ENCODE peak calls at places on chromosome 7, in four cellular contexts. One of them, this sample, is unnamed.

GRCh38 chr7:149422914-149423285 is 38.0 kb downstream of the ZNF777 start:
- DNase-seq in suprapubic skin: no peak
- DNase-seq in right atrium auricular region: no peak
- DNase-seq in hepatocyte: no peak
- DNase-seq in this sample: no peak

GRCh38 chr7:38316733-38317360 is 43.4 kb upstream of the TARP start:
- DNase-seq in suprapubic skin: no peak
- DNase-seq in right atrium auricular region: no peak
- DNase-seq in hepatocyte: no peak
- DNase-seq in this sample: no peak

GRCh38 chr7:42237891-42238531 is 1.0 kb upstream of the GLI3 start:
- DNase-seq in right atrium auricular region: no peak
- DNase-seq in suprapubic skin: peak; percentile 89
- DNase-seq in hepatocyte: peak; percentile 75
- DNase-seq in this sample: peak; percentile 53

GRCh38 chr7:151904270-151904669 is 27.4 kb upstream of the PRKAG2 start:
- DNase-seq in suprapubic skin: no peak
- DNase-seq in right atrium auricular region: no peak
- DNase-seq in hepatocyte: no peak
- DNase-seq in this sample: no peak

GRCh38 chr7:33200282-33200681 is 70.9 kb downstream of the BBS9 start:
- DNase-seq in hepatocyte: no peak
- DNase-seq in right atrium auricular region: no peak
- DNase-seq in suprapubic skin: no peak
- DNase-seq in this sample: no peak

GRCh38 chr7:7131273-7131672 is 51.1 kb upstream of the C1GALT1 start:
- DNase-seq in right atrium auricular region: no peak
- DNase-seq in suprapubic skin: no peak
- DNase-seq in hepatocyte: no peak
- DNase-seq in this sample: no peak

GRCh38 chr7:72818663-72819366 is 9.2 kb downstream of the TYW1B start:
- DNase-seq in hepatocyte: no peak
- DNase-seq in right atrium auricular region: no peak
- DNase-seq in suprapubic skin: no peak
- DNase-seq in this sample: no peak

GRCh38 chr7:64541438-64542359 is 21.2 kb downstream of the ZNF680 start:
- DNase-seq in right atrium auricular region: no peak
- DNase-seq in suprapubic skin: no peak
- DNase-seq in hepatocyte: no peak
- DNase-seq in this sample: no peak

GRCh38 chr7:25716421-25716820 is 435.6 kb upstream of the NFE2L3 start:
- DNase-seq in hepatocyte: no peak
- DNase-seq in suprapubic skin: no peak
- DNase-seq in right atrium auricular region: no peak
- DNase-seq in this sample: no peak

GRCh38 chr7:94620703-94621118 is 35.2 kb downstream of the SGCE start:
- DNase-seq in right atrium auricular region: peak; percentile 73
- DNase-seq in hepatocyte: peak; percentile 80
- DNase-seq in suprapubic skin: peak; percentile 75
- DNase-seq in this sample: no peak

GRCh38 chr7:26065652-26066051 is 86.3 kb upstream of the NFE2L3 start:
- DNase-seq in hepatocyte: no peak
- DNase-seq in suprapubic skin: no peak
- DNase-seq in right atrium auricular region: no peak
- DNase-seq in this sample: no peak

GRCh38 chr7:132518102-132518838 is 58.0 kb downstream of the PLXNA4 start:
- DNase-seq in right atrium auricular region: no peak
- DNase-seq in hepatocyte: no peak
- DNase-seq in suprapubic skin: no peak
- DNase-seq in this sample: no peak

GRCh38 chr7:100490483-100491191 is 6.9 kb downstream of the NYAP1 start:
- DNase-seq in suprapubic skin: no peak
- DNase-seq in hepatocyte: no peak
- DNase-seq in right atrium auricular region: no peak
- DNase-seq in this sample: no peak

GRCh38 chr7:28298870-28299484 is 113.3 kb upstream of the CREB5 start:
- DNase-seq in right atrium auricular region: no peak
- DNase-seq in hepatocyte: peak; percentile 77
- DNase-seq in suprapubic skin: no peak
- DNase-seq in this sample: peak; percentile 57

GRCh38 chr7:148697950-148698396 is 730 bp upstream of the CUL1 start:
- DNase-seq in hepatocyte: no peak
- DNase-seq in suprapubic skin: no peak
- DNase-seq in right atrium auricular region: no peak
- DNase-seq in this sample: no peak

GRCh38 chr7:34066968-34067367 is 161.6 kb downstream of the BMPER start:
- DNase-seq in hepatocyte: no peak
- DNase-seq in right atrium auricular region: no peak
- DNase-seq in suprapubic skin: no peak
- DNase-seq in this sample: no peak

GRCh38 chr7:41247128-41247865 is 455.6 kb downstream of the INHBA start:
- DNase-seq in suprapubic skin: no peak
- DNase-seq in right atrium auricular region: no peak
- DNase-seq in hepatocyte: no peak
- DNase-seq in this sample: no peak

GRCh38 chr7:150787321-150788281 is 12.6 kb downstream of the TMEM176B start:
- DNase-seq in hepatocyte: peak; percentile 49
- DNase-seq in suprapubic skin: no peak
- DNase-seq in right atrium auricular region: peak; percentile 57
- DNase-seq in this sample: no peak

GRCh38 chr7:85770332-85770731 is 583.5 kb upstream of the SEMA3D start:
- DNase-seq in right atrium auricular region: no peak
- DNase-seq in hepatocyte: no peak
- DNase-seq in suprapubic skin: no peak
- DNase-seq in this sample: no peak

GRCh38 chr7:95491634-95492314 is 6.0 kb downstream of the ASB4 start:
- DNase-seq in right atrium auricular region: no peak
- DNase-seq in suprapubic skin: no peak
- DNase-seq in hepatocyte: peak; percentile 84
- DNase-seq in this sample: no peak

GRCh38 chr7:104807676-104808075 is 206.3 kb upstream of the KMT2E start:
- DNase-seq in suprapubic skin: no peak
- DNase-seq in hepatocyte: no peak
- DNase-seq in right atrium auricular region: no peak
- DNase-seq in this sample: no peak

GRCh38 chr7:105934577-105935185 is 28.4 kb upstream of the CDHR3 start:
- DNase-seq in hepatocyte: peak; percentile 62
- DNase-seq in suprapubic skin: no peak
- DNase-seq in right atrium auricular region: no peak
- DNase-seq in this sample: peak; percentile 28

GRCh38 chr7:141511370-141512335 is 39.6 kb upstream of the AGK start:
- DNase-seq in hepatocyte: peak; percentile 40
- DNase-seq in right atrium auricular region: no peak
- DNase-seq in suprapubic skin: no peak
- DNase-seq in this sample: no peak

GRCh38 chr7:79376297-79377025 is 77.0 kb downstream of the MAGI2 start:
- DNase-seq in right atrium auricular region: no peak
- DNase-seq in hepatocyte: no peak
- DNase-seq in suprapubic skin: no peak
- DNase-seq in this sample: no peak

GRCh38 chr7:132100981-132101380 is 475.3 kb downstream of the PLXNA4 start:
- DNase-seq in right atrium auricular region: no peak
- DNase-seq in suprapubic skin: no peak
- DNase-seq in hepatocyte: no peak
- DNase-seq in this sample: no peak

GRCh38 chr7:102045681-102046372 is 228.4 kb downstream of the CUX1 start:
- DNase-seq in hepatocyte: no peak
- DNase-seq in suprapubic skin: no peak
- DNase-seq in right atrium auricular region: no peak
- DNase-seq in this sample: no peak

GRCh38 chr7:118087121-118087520 is 96.8 kb upstream of the LSM8 start:
- DNase-seq in suprapubic skin: no peak
- DNase-seq in hepatocyte: no peak
- DNase-seq in right atrium auricular region: no peak
- DNase-seq in this sample: no peak

GRCh38 chr7:12898004-12898403 is 210.6 kb downstream of the ARL4A start:
- DNase-seq in suprapubic skin: no peak
- DNase-seq in right atrium auricular region: no peak
- DNase-seq in hepatocyte: no peak
- DNase-seq in this sample: no peak

GRCh38 chr7:32163141-32163806 is 93.1 kb upstream of the PDE1C start:
- DNase-seq in hepatocyte: no peak
- DNase-seq in suprapubic skin: no peak
- DNase-seq in right atrium auricular region: peak; percentile 87
- DNase-seq in this sample: no peak

GRCh38 chr7:125857606-125858005 is 928.0 kb upstream of the POT1 start:
- DNase-seq in hepatocyte: no peak
- DNase-seq in suprapubic skin: no peak
- DNase-seq in right atrium auricular region: no peak
- DNase-seq in this sample: no peak

GRCh38 chr7:30331338-30331737 is 46.9 kb downstream of the ZNRF2 start:
- DNase-seq in right atrium auricular region: no peak
- DNase-seq in hepatocyte: no peak
- DNase-seq in suprapubic skin: no peak
- DNase-seq in this sample: no peak

DNA sequence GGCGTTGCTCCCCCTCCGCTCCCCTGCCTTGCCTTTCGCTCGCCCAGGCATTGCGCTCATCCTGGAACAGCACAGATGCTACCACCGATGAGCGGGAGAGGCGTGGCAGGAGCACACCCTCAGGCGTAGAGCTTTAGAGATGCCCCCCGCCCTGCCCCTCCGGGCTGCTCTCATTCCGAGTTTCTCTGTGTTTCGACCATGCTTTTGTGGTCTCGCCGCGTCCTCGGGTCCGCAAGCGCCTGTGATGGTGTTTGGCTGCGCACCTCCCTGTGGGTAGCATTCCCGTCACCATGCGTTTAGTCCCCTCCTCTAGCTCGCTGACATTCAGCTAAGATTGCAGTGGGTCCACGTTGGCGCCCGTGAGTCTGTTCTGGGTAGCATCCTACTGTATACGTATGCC is 18.7 kb downstream of the NOM1 start:
- DNase-seq in suprapubic skin: no peak
- DNase-seq in hepatocyte: no peak
- DNase-seq in right atrium auricular region: no peak
- DNase-seq in this sample: no peak
- H3K36me3 ChIP-seq in suprapubic skin: peaks cover 55% of the 10 kb centered on the region
- H3K36me3 ChIP-seq in hepatocyte: no peaks in the 10 kb centered on the region
- H3K36me3 ChIP-seq in right atrium auricular region: peaks cover 40% of the 10 kb centered on the region
- H3K36me3 ChIP-seq in this sample: peaks cover 76% of the 10 kb centered on the region

DNA sequence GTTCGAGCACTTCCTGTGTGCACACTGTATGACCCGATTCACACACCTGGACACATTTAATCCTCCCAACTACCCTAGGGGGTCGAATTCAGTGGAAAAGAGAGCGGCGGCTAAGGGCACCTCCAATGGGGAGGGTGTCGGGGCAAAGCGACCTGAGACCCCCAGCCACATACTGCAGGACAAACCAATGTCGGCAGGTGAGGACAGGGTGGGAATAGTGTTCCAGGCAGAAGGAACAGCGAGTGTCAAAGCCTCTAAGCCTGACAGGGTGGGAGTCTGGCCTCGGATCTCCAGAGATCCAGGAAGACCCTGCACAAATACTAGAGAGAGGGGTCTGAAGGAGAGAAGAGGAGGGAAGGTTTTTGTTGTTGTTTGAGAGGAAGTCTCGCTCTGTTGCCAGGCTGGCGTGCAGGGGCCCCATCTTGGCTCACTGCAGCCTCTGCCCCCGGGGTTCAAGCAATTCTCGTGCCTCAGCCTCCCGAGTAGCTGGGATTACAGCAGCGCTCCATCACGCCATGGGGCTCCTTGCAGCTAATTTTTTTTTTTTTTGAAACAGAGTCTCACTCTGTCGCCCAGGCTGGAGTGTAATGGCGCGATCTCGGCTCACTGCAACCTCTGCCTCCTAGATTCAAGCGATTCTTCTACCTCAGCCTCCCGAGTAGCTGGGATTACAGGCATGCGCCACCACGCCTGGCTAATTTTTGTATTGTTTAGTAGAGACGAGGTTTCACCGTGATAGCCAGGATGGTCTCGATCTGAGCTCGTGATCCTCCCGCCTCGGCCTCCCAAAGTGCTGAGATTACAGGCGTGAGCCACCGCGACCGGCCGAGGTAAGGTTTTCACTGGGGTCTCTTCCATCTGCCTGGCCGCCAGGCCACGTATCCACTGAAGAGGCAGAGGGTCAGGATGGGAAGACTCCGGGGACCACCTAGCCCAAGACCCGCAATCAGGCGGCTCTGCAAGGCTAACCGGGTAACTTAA is 1.2 kb upstream of the ARPC1B start:
- DNase-seq in right atrium auricular region: no peak
- DNase-seq in suprapubic skin: no peak
- DNase-seq in hepatocyte: no peak
- DNase-seq in this sample: no peak
- H3K4me3 ChIP-seq in right atrium auricular region: peak overlapping the region; percentile 82
- H3K4me3 ChIP-seq in suprapubic skin: peak overlapping the region; percentile 98
- H3K4me3 ChIP-seq in hepatocyte: peak overlapping the region; percentile 88
- H3K4me3 ChIP-seq in this sample: peak overlapping the region; percentile 61

GRCh38 chr7:36262706-36263484 is 109.8 kb downstream of the EEPD1 start:
- DNase-seq in right atrium auricular region: no peak
- DNase-seq in suprapubic skin: no peak
- DNase-seq in hepatocyte: no peak
- DNase-seq in this sample: no peak

GRCh38 chr7:36264123-36264916 is 111.3 kb downstream of the EEPD1 start:
- DNase-seq in suprapubic skin: no peak
- DNase-seq in right atrium auricular region: no peak
- DNase-seq in hepatocyte: no peak
- DNase-seq in this sample: no peak

GRCh38 chr7:36260481-36260880 is 107.4 kb downstream of the EEPD1 start:
- DNase-seq in hepatocyte: no peak
- DNase-seq in suprapubic skin: no peak
- DNase-seq in right atrium auricular region: no peak
- DNase-seq in this sample: no peak

GRCh38 chr7:36261019-36261754 is 108.1 kb downstream of the EEPD1 start:
- DNase-seq in suprapubic skin: no peak
- DNase-seq in hepatocyte: no peak
- DNase-seq in right atrium auricular region: no peak
- DNase-seq in this sample: no peak

DNA sequence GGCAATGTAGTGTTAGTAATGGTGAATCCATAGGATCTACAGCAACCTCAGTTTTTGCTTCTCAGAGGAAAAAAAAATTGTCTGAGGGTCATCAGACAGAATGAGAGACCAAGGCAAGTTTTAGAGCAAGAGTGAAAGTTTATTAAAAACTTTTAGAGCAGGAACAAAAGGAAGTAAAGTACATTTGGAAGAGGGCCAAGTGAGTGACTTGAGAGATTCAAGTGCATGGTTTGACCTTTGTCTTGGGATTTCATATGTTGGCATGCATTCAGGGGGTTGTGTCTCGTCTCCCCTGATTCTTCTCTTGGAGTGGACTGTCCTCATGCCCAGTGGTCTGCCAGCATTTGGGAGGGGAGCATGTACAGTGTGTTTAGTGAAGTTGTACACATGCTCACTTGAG is 109.2 kb downstream of the EEPD1 start:
- DNase-seq in hepatocyte: no peak
- DNase-seq in suprapubic skin: no peak
- DNase-seq in right atrium auricular region: no peak
- DNase-seq in this sample: no peak
- H3K4me1 ChIP-seq in hepatocyte: peaks cover 35% of the 10 kb centered on the region
- H3K4me1 ChIP-seq in suprapubic skin: peaks cover 49% of the 10 kb centered on the region
- H3K4me1 ChIP-seq in right atrium auricular region: peaks cover 40% of the 10 kb centered on the region
- H3K4me1 ChIP-seq in this sample: peaks cover 5% of the 10 kb centered on the region

DNA sequence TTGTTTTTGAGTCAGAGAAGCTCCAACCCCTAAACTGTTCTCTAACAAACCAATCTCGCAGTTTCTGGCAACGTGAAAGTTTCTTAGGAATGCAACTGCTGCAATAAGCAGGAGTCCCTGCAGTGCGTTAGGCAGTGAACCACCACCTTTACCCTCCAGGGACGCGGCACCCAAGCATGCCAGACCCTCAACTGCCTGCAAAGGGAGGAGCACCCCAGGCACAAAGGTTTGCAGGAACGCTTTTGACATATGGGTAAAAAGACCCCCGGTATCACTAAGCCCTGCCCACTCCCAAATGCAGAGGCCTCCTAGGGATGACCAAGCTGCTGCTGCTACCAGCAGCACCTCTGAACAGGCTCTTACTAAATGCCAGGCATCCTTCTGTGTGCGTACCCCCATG is 4.7 kb downstream of the TBRG4 start:
- DNase-seq in hepatocyte: no peak
- DNase-seq in suprapubic skin: no peak
- DNase-seq in right atrium auricular region: no peak
- DNase-seq in this sample: no peak
- H3K36me3 ChIP-seq in hepatocyte: no peaks in the 10 kb centered on the region
- H3K36me3 ChIP-seq in suprapubic skin: peaks cover 73% of the 10 kb centered on the region
- H3K36me3 ChIP-seq in right atrium auricular region: peaks cover 75% of the 10 kb centered on the region
- H3K36me3 ChIP-seq in this sample: peaks cover 84% of the 10 kb centered on the region